ENCODE peak calls at places on chromosome 7, in seven cellular contexts. D is NCI-H1105 treated with DMSO at 0.1 percent for 48 hours; A is NCI-H2107; H is KBM-7; P is G401; F is GM06990; Z is activated naive CD8-positive, alpha-beta T cell treated with anti-CD3 and anti-CD28 coated beads, Interleukin-2, amount 50 U/mL, for 24 hours. M is an unnamed sample.

GRCh38 chr7:115511330-115511729 is 519.2 kb downstream of the TFEC start:
- DNase-seq in D (no peak), A (no peak), H (no peak), P (no peak), F (no peak), Z (no peak), M (no peak)

GRCh38 chr7:136142583-136142982 is 165.4 kb upstream of the MTPN start:
- DNase-seq in D (no peak), A (no peak), H (no peak), P (no peak), F (no peak), Z (no peak), M (no peak)

GRCh38 chr7:43591551-43592180 is 8.8 kb downstream of the STK17A start:
- DNase-seq in D (no peak), A (no peak), H (no peak), P (no peak), F (peak), Z (no peak), M (no peak)

GRCh38 chr7:106659963-106660861 is 746 bp downstream of the CCDC71L start:
- DNase-seq in D (peak), A (peak), H (peak), P (peak), F (peak), Z (peak), M (peak)

GRCh38 chr7:31160956-31161355 is 108.8 kb downstream of the ADCYAP1R1 start:
- DNase-seq in D (no peak), A (no peak), H (no peak), P (no peak), F (no peak), Z (no peak), M (no peak)

GRCh38 chr7:1124164-1124563 is 35.8 kb downstream of the ZFAND2A start:
- DNase-seq in D (no peak), A (no peak), H (no peak), P (no peak), F (no peak), Z (no peak), M (no peak)

GRCh38 chr7:44329081-44329480 is 3.7 kb upstream of the CAMK2B start:
- DNase-seq in D (no peak), A (no peak), H (no peak), P (no peak), F (no peak), Z (no peak), M (no peak)

GRCh38 chr7:31883761-31884164 is 186.4 kb downstream of the PDE1C start:
- DNase-seq in D (no peak), A (no peak), H (peak), P (peak), F (peak), Z (no peak), M (no peak)

GRCh38 chr7:1323178-1324027 is 90.7 kb downstream of the UNCX start:
- DNase-seq in D (no peak), A (no peak), H (no peak), P (no peak), F (no peak), Z (no peak), M (peak)

GRCh38 chr7:141039366-141039765 is 24.6 kb upstream of the MRPS33 start:
- DNase-seq in D (no peak), A (no peak), H (no peak), P (no peak), F (no peak), Z (no peak), M (no peak)

GRCh38 chr7:150941983-150942590 is 36.0 kb downstream of the KCNH2 start:
- DNase-seq in D (no peak), A (peak), H (peak), P (peak), F (no peak), Z (peak), M (peak)

GRCh38 chr7:128045766-128046165 is 14.5 kb upstream of the LRRC4 start:
- DNase-seq in D (no peak), A (no peak), H (no peak), P (no peak), F (no peak), Z (no peak), M (no peak)

GRCh38 chr7:1539346-1540321 is 9.1 kb downstream of the MAFK start:
- DNase-seq in D (no peak), A (no peak), H (no peak), P (no peak), F (no peak), Z (no peak), M (no peak)

GRCh38 chr7:100213672-100214071 is 6.1 kb upstream of the PVRIG start:
- DNase-seq in D (no peak), A (no peak), H (no peak), P (no peak), F (no peak), Z (no peak), M (no peak)

GRCh38 chr7:129825005-129825553 is 127.7 kb downstream of the UBE2H start:
- DNase-seq in D (peak), A (peak), H (peak), P (peak), F (peak), Z (peak), M (peak)

GRCh38 chr7:132782777-132783633 is 206.7 kb upstream of the PLXNA4 start:
- DNase-seq in D (peak), A (no peak), H (no peak), P (no peak), F (no peak), Z (no peak), M (no peak)

GRCh38 chr7:26441640-26442277 is 150.1 kb downstream of the SNX10 start:
- DNase-seq in D (no peak), A (no peak), H (no peak), P (peak), F (no peak), Z (no peak), M (no peak)

GRCh38 chr7:99419323-99420021 is 10.7 kb downstream of the BUD31 start:
- DNase-seq in D (no peak), A (no peak), H (no peak), P (no peak), F (no peak), Z (no peak), M (no peak)

GRCh38 chr7:158424011-158424410 is 163.6 kb downstream of the PTPRN2 start:
- DNase-seq in D (no peak), A (no peak), H (no peak), P (no peak), F (no peak), Z (no peak), M (no peak)

GRCh38 chr7:96021533-96021932 is 249.2 kb downstream of the DYNC1I1 start:
- DNase-seq in D (no peak), A (no peak), H (no peak), P (no peak), F (no peak), Z (no peak), M (no peak)

GRCh38 chr7:64665980-64666674 is at the start of gene ZNF107:
- DNase-seq in D (peak), A (peak), H (peak), P (peak), F (peak), Z (peak), M (peak)

GRCh38 chr7:57412618-57413017 is 37.4 kb upstream of the ZNF716 start:
- DNase-seq in D (no peak), A (no peak), H (no peak), P (no peak), F (no peak), Z (no peak), M (no peak)

M was measured in type B pancreatic cell.